ENCODE peak calls at places on chromosomes 12 and 14, in five cellular contexts. D, V, J, C and E are unnamed samples.

GRCh38 chr12:93441111-93441616 is 583 bp downstream of the UBE2N start:
- DNase-seq in D (peak), V (peak), J (peak), C (no peak), E (no peak)

GRCh38 chr12:50661300-50662120 is 102.4 kb upstream of the ATF1 start:
- DNase-seq in D (no peak), V (no peak), J (no peak), C (no peak), E (no peak)

GRCh38 chr12:6554168-6554989 is 1.5 kb downstream of the IFFO1 start:
- DNase-seq in D (peak), V (peak), J (peak), C (no peak), E (peak)

GRCh38 chr12:124906606-124907261 is 7.7 kb downstream of the UBC start:
- DNase-seq in D (peak), V (peak), J (peak), C (peak), E (peak)

GRCh38 chr12:111254106-111254505 is 114.8 kb downstream of the PHETA1 start:
- DNase-seq in D (no peak), V (no peak), J (no peak), C (no peak), E (no peak)

GRCh38 chr12:51406859-51407258 is 15.7 kb upstream of the GALNT6 start:
- DNase-seq in D (no peak), V (no peak), J (no peak), C (no peak), E (no peak)

GRCh38 chr14:93173943-93174395 is 10.7 kb downstream of the MOAP1 start:
- DNase-seq in D (no peak), V (no peak), J (no peak), C (no peak), E (no peak)

GRCh38 chr12:32995623-32996022 is 99.0 kb upstream of the PKP2 start:
- DNase-seq in D (no peak), V (no peak), J (no peak), C (no peak), E (no peak)

GRCh38 chr14:52313903-52314481 is at the start of gene PTGER2:
- DNase-seq in D (peak), V (peak), J (peak), C (peak), E (peak)

GRCh38 chr12:54463034-54463433 is 10.4 kb downstream of the GTSF1 start:
- DNase-seq in D (no peak), V (peak), J (no peak), C (no peak), E (no peak)

GRCh38 chr12:54459355-54459754 is 14.0 kb downstream of the GTSF1 start:
- DNase-seq in D (no peak), V (no peak), J (no peak), C (no peak), E (no peak)

GRCh38 chr12:54460317-54460935 is 13.0 kb downstream of the GTSF1 start:
- DNase-seq in D (no peak), V (no peak), J (no peak), C (no peak), E (no peak)

GRCh38 chr12:54465857-54466499 is 7.4 kb downstream of the GTSF1 start:
- DNase-seq in D (no peak), V (no peak), J (no peak), C (no peak), E (no peak)

DNA sequence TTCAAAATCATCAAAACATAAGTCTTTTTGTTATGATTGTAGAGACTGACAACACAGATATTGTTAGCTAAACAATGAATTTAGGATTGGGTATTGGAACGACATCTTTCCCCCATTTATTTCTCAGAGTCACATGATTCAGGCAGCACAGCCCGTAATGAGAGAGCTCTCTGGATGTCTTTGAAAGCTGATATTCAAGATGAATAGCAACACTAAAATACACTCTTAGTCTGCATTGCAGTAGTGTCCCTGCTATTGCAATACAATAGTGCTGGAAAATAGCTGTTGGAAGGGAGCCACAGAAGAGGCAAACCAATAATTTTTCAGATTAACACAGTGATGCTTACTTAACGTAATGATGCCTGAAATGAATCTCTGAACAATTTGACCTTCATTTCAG is 9.9 kb downstream of the GTSF1 start:
- DNase-seq in D (no peak), V (no peak), J (no peak), C (no peak), E (no peak)
- H3K27ac ChIP-seq in D (no peak), V (no peak), J (no peak), C (no peak), E (no peak)

GRCh38 chr14:29016050-29016900 is 249.7 kb downstream of the FOXG1 start:
- DNase-seq in D (no peak), V (no peak), J (no peak), C (no peak), E (no peak)
- TF ChIP-seq EP300 in D (no peak), V (no peak), J (no peak), C (no peak), E (no peak)

DNA sequence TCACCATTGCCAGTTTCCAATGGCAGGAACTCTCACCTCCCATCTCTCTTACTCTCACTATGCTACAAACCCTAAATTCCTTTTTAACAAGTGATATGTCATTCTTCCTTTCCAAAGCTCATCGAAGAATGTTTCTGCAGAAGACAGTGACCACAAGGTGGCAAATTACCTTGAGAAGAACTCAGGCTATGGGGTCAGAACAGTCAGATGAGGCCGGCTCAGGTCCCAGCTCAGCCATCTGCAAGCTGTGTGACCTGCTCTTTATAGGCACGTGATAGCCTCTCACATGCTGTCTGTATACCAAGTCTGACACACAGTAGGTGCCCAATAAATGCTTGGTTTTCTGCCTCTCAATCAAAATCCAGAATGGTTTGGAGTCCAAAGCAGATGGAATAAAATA is 80.7 kb downstream of the FOXN3 start:
- DNase-seq in D (no peak), V (no peak), J (no peak), C (no peak), E (no peak)
- TF ChIP-seq CTCF in D (no peak), V (no peak), J (no peak), C (no peak), E (no peak)

GRCh38 chr12:116273813-116274551 is 3.5 kb downstream of the MED13L start:
- DNase-seq in D (no peak), V (no peak), J (no peak), C (no peak), E (no peak)
- H3K27ac ChIP-seq in D (no peak), V (no peak), J (peak), C (no peak), E (no peak)